ENCODE peak calls at places on chromosomes 4 and X, in four cellular contexts. One of them, this sample, is unnamed.

GRCh38 chrX:122770581-122770980 is 413.5 kb upstream of the GRIA3 start:
- DNase-seq in GM12865: no peak
- DNase-seq in mesothelial cell of epicardium: no peak
- DNase-seq in choroid plexus epithelial cell: no peak
- DNase-seq in this sample: no peak

GRCh38 chrX:17161991-17162390 is 213.0 kb upstream of the NHS start:
- DNase-seq in mesothelial cell of epicardium: no peak
- DNase-seq in choroid plexus epithelial cell: no peak
- DNase-seq in GM12865: no peak
- DNase-seq in this sample: no peak

GRCh38 chr4:172809319-172809718 is 359.3 kb upstream of the GALNT7 start:
- DNase-seq in choroid plexus epithelial cell: peak
- DNase-seq in GM12865: no peak
- DNase-seq in mesothelial cell of epicardium: no peak
- DNase-seq in this sample: no peak

GRCh38 chrX:128518508-128518907 is 466.3 kb upstream of the ACTRT1 start:
- DNase-seq in mesothelial cell of epicardium: no peak
- DNase-seq in choroid plexus epithelial cell: peak
- DNase-seq in GM12865: peak
- DNase-seq in this sample: no peak

GRCh38 chr4:128416921-128417320 is 129.3 kb upstream of the PGRMC2 start:
- DNase-seq in mesothelial cell of epicardium: no peak
- DNase-seq in GM12865: no peak
- DNase-seq in choroid plexus epithelial cell: no peak
- DNase-seq in this sample: no peak

GRCh38 chr4:74654230-74654681 is 140.1 kb downstream of the BTC start:
- DNase-seq in GM12865: peak
- DNase-seq in choroid plexus epithelial cell: peak
- DNase-seq in mesothelial cell of epicardium: no peak
- DNase-seq in this sample: no peak

GRCh38 chr4:71445819-71446218 is 107.0 kb downstream of the SLC4A4 start:
- DNase-seq in choroid plexus epithelial cell: no peak
- DNase-seq in mesothelial cell of epicardium: no peak
- DNase-seq in GM12865: no peak
- DNase-seq in this sample: no peak

GRCh38 chr4:176906693-176907092 is 114.0 kb upstream of the VEGFC start:
- DNase-seq in GM12865: no peak
- DNase-seq in choroid plexus epithelial cell: no peak
- DNase-seq in mesothelial cell of epicardium: no peak
- DNase-seq in this sample: no peak

GRCh38 chr4:121154103-121154515 is 10.0 kb downstream of the TNIP3 start:
- DNase-seq in choroid plexus epithelial cell: no peak
- DNase-seq in mesothelial cell of epicardium: no peak
- DNase-seq in GM12865: peak
- DNase-seq in this sample: no peak

GRCh38 chrX:1281511-1281910 is 12.9 kb downstream of the CSF2RA start:
- DNase-seq in mesothelial cell of epicardium: no peak
- DNase-seq in GM12865: no peak
- DNase-seq in choroid plexus epithelial cell: no peak
- DNase-seq in this sample: no peak

GRCh38 chr4:3805731-3806130 is 39.5 kb downstream of the ADRA2C start:
- DNase-seq in GM12865: no peak
- DNase-seq in mesothelial cell of epicardium: no peak
- DNase-seq in choroid plexus epithelial cell: no peak
- DNase-seq in this sample: no peak

GRCh38 chrX:148580016-148580415 is 79.6 kb downstream of the AFF2 start:
- DNase-seq in GM12865: no peak
- DNase-seq in mesothelial cell of epicardium: no peak
- DNase-seq in choroid plexus epithelial cell: no peak
- DNase-seq in this sample: no peak

GRCh38 chr4:41177016-41177415 is 37.3 kb downstream of the APBB2 start:
- DNase-seq in GM12865: no peak
- DNase-seq in choroid plexus epithelial cell: peak
- DNase-seq in mesothelial cell of epicardium: no peak
- DNase-seq in this sample: no peak

GRCh38 chr4:73620115-73620792 is at the start of gene RASSF6:
- DNase-seq in choroid plexus epithelial cell: peak
- DNase-seq in GM12865: peak
- DNase-seq in mesothelial cell of epicardium: no peak
- DNase-seq in this sample: no peak

GRCh38 chr4:76197971-76198410 is 15.6 kb downstream of the SCARB2 start:
- DNase-seq in choroid plexus epithelial cell: peak
- DNase-seq in mesothelial cell of epicardium: no peak
- DNase-seq in GM12865: peak
- DNase-seq in this sample: no peak

GRCh38 chrX:50117477-50117876 is 83.3 kb downstream of the AKAP4 start:
- DNase-seq in GM12865: no peak
- DNase-seq in choroid plexus epithelial cell: no peak
- DNase-seq in mesothelial cell of epicardium: no peak
- DNase-seq in this sample: no peak

GRCh38 chr4:73704314-73705055 is 35.9 kb upstream of the CXCL8 start:
- DNase-seq in GM12865: no peak
- DNase-seq in choroid plexus epithelial cell: peak
- DNase-seq in mesothelial cell of epicardium: no peak
- DNase-seq in this sample: no peak

GRCh38 chrX:40864972-40865371 is 129.6 kb upstream of the MED14 start:
- DNase-seq in choroid plexus epithelial cell: peak
- DNase-seq in GM12865: no peak
- DNase-seq in mesothelial cell of epicardium: no peak
- DNase-seq in this sample: no peak

GRCh38 chr4:70704333-70705145 is 16.2 kb downstream of the UTP3 start:
- DNase-seq in choroid plexus epithelial cell: peak
- DNase-seq in mesothelial cell of epicardium: peak
- DNase-seq in GM12865: peak
- DNase-seq in this sample: peak

GRCh38 chrX:1468250-1468772 is 15.6 kb upstream of the ASMTL start:
- DNase-seq in choroid plexus epithelial cell: peak
- DNase-seq in GM12865: peak
- DNase-seq in mesothelial cell of epicardium: no peak
- DNase-seq in this sample: peak

GRCh38 chr4:20019310-20020015 is 232.2 kb upstream of the SLIT2 start:
- DNase-seq in GM12865: no peak
- DNase-seq in mesothelial cell of epicardium: no peak
- DNase-seq in choroid plexus epithelial cell: no peak
- DNase-seq in this sample: no peak

GRCh38 chr4:119647558-119647957 is 19.0 kb upstream of the PDE5A start:
- DNase-seq in mesothelial cell of epicardium: no peak
- DNase-seq in GM12865: no peak
- DNase-seq in choroid plexus epithelial cell: peak
- DNase-seq in this sample: no peak

GRCh38 chr4:46886711-46887110 is 22.3 kb downstream of the COX7B2 start:
- DNase-seq in GM12865: peak
- DNase-seq in choroid plexus epithelial cell: peak
- DNase-seq in mesothelial cell of epicardium: no peak
- DNase-seq in this sample: no peak

GRCh38 chrX:41313419-41313818 is 20.5 kb upstream of the DDX3X start:
- DNase-seq in mesothelial cell of epicardium: no peak
- DNase-seq in choroid plexus epithelial cell: peak
- DNase-seq in GM12865: no peak
- DNase-seq in this sample: no peak

GRCh38 chr4:105548483-105548882 is 3.9 kb upstream of the ARHGEF38 start:
- DNase-seq in mesothelial cell of epicardium: no peak
- DNase-seq in GM12865: no peak
- DNase-seq in choroid plexus epithelial cell: peak
- DNase-seq in this sample: no peak

GRCh38 chr4:27316176-27316575 is 455.5 kb downstream of the STIM2 start:
- DNase-seq in choroid plexus epithelial cell: no peak
- DNase-seq in GM12865: no peak
- DNase-seq in mesothelial cell of epicardium: no peak
- DNase-seq in this sample: no peak

GRCh38 chr4:27315625-27316024 is 455.0 kb downstream of the STIM2 start:
- DNase-seq in choroid plexus epithelial cell: no peak
- DNase-seq in mesothelial cell of epicardium: no peak
- DNase-seq in GM12865: no peak
- DNase-seq in this sample: no peak

GRCh38 chr4:27318740-27319139 is 458.1 kb downstream of the STIM2 start:
- DNase-seq in mesothelial cell of epicardium: no peak
- DNase-seq in choroid plexus epithelial cell: peak
- DNase-seq in GM12865: peak
- DNase-seq in this sample: no peak
- TF ChIP-seq CTCF in mesothelial cell of epicardium: no peak
- TF ChIP-seq CTCF in choroid plexus epithelial cell: peak
- TF ChIP-seq CTCF in GM12865: peak
- TF ChIP-seq CTCF in this sample: peak

GRCh38 chrX:12771445-12772069 is 19.7 kb upstream of the PRPS2 start:
- DNase-seq in mesothelial cell of epicardium: no peak
- DNase-seq in choroid plexus epithelial cell: peak
- DNase-seq in GM12865: peak
- DNase-seq in this sample: no peak
- TF ChIP-seq CTCF in mesothelial cell of epicardium: peak
- TF ChIP-seq CTCF in choroid plexus epithelial cell: peak
- TF ChIP-seq CTCF in GM12865: peak
- TF ChIP-seq CTCF in this sample: peak

DNA sequence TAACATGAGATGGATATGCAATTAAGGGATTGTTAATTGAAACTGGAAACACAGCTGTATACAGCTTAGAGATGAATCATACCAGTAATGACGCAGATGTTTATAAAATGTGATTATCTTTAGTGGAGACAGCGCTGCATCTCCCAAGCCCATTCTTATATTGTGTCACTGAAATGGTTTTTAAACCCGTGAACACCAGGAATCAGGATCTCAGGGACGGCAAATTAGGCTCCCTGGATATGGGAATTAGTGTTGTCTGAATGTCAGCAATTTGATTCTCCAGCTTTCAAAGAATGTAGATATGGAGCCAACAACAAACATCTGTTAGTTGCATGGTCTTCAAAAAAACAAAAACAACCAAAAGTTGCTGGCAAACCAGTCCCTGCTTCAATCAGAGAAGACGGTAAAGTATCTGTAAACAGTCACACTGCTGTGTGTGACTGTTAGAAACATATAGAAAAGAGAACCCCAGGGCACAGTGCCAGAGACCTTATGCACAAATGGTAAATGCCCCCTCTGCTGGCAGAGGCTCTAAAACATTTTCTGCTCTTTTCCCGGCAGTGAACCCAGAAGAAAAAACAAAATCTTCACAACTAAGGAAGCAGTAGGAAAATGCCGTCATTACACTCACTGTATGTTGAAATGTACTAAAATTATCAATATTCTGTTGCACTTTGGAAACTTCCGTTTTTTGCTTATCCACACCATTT is 351.9 kb upstream of the FTHL17 start:
- DNase-seq in mesothelial cell of epicardium: peak
- DNase-seq in GM12865: peak
- DNase-seq in choroid plexus epithelial cell: peak
- DNase-seq in this sample: no peak
- TF ChIP-seq CTCF in mesothelial cell of epicardium: no peak
- TF ChIP-seq CTCF in GM12865: peak
- TF ChIP-seq CTCF in choroid plexus epithelial cell: peak
- TF ChIP-seq CTCF in this sample: peak

DNA sequence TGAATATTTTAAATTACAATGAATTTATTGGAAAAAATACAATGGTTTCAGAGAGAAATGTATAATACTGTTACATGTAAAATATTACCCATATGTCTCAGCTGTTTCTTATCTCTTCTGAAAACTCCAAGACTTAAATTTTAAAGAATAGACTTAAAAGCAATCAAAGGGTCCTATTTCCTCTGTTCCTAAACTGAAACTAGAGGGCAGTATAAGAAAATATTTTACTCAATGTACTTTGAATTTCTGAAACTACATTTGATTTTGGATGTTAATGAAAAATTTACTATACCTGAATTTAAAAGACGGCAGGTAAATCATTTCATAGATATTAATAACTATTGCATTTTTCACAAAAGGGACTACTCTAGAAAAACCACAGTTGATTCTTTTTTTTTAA is 200.2 kb downstream of the LRBA start:
- DNase-seq in choroid plexus epithelial cell: peak
- DNase-seq in mesothelial cell of epicardium: no peak
- DNase-seq in GM12865: no peak
- DNase-seq in this sample: no peak
- TF ChIP-seq CTCF in choroid plexus epithelial cell: no peak
- TF ChIP-seq CTCF in mesothelial cell of epicardium: no peak
- TF ChIP-seq CTCF in GM12865: no peak
- TF ChIP-seq CTCF in this sample: peak

GRCh38 chr4:135371137-135371536 is 1169.5 kb upstream of the PABPC4L start:
- DNase-seq in choroid plexus epithelial cell: no peak
- DNase-seq in mesothelial cell of epicardium: no peak
- DNase-seq in GM12865: peak
- DNase-seq in this sample: no peak
- TF ChIP-seq CTCF in choroid plexus epithelial cell: peak
- TF ChIP-seq CTCF in mesothelial cell of epicardium: no peak
- TF ChIP-seq CTCF in GM12865: peak
- TF ChIP-seq CTCF in this sample: no peak

GRCh38 chrX:8323356-8323755 is 141.3 kb upstream of the VCX3B start:
- DNase-seq in mesothelial cell of epicardium: no peak
- DNase-seq in GM12865: peak
- DNase-seq in choroid plexus epithelial cell: no peak
- DNase-seq in this sample: no peak
- TF ChIP-seq CTCF in mesothelial cell of epicardium: no peak
- TF ChIP-seq CTCF in GM12865: peak
- TF ChIP-seq CTCF in choroid plexus epithelial cell: no peak
- TF ChIP-seq CTCF in this sample: no peak

This sample was measured in osteocyte.